ENCODE peak calls at places on chromosomes 4 and X, in nine cellular contexts. X is coronary artery, A is esophagus squamous epithelium, Q is heart right ventricle, C is RWPE2, V is fibroblast of villous mesenchyme, R is ovary, D is uterus, E is sigmoid colon. J is an unnamed sample.

GRCh38 chrX:151912780-151913179 is at the start of gene MAGEA4:
- DNase-seq in C (no peak), A (no peak), E (no peak), X (no peak), Q (no peak), V (no peak), R (no peak), D (no peak), J (no peak)

GRCh38 chrX:39688576-39689373 is 409.0 kb downstream of the BCOR start:
- DNase-seq in D (peak), Q (peak), V (peak), E (peak), R (peak), C (no peak), A (no peak), X (peak), J (no peak)

GRCh38 chr4:187922274-187922673 is 73.3 kb upstream of the ZFP42 start:
- DNase-seq in Q (no peak), V (no peak), C (no peak), A (no peak), R (no peak), D (no peak), X (no peak), E (no peak), J (no peak)

GRCh38 chrX:56994375-56995270 is 718 bp downstream of the SPIN3 start:
- DNase-seq in E (no peak), A (no peak), Q (peak), C (no peak), X (no peak), D (no peak), V (peak), R (no peak), J (no peak)

GRCh38 chr4:66991521-66991920 is 553.8 kb downstream of the CENPC start:
- DNase-seq in C (no peak), R (no peak), A (no peak), Q (no peak), X (no peak), D (no peak), V (no peak), E (no peak), J (no peak)

GRCh38 chr4:77922158-77923094 is 59.8 kb downstream of the MRPL1 start:
- DNase-seq in V (no peak), X (no peak), Q (no peak), C (no peak), D (no peak), R (no peak), A (no peak), E (no peak), J (no peak)

GRCh38 chr4:82823062-82823461 is 24.5 kb upstream of the SCD5 start:
- DNase-seq in C (no peak), X (no peak), D (no peak), Q (no peak), E (no peak), R (no peak), A (no peak), V (peak), J (no peak)

GRCh38 chr4:48681856-48682255 is 98.2 kb downstream of the FRYL start:
- DNase-seq in D (no peak), X (no peak), R (no peak), C (no peak), Q (no peak), A (no peak), V (peak), E (no peak), J (peak)

GRCh38 chr4:2823671-2824328 is 19.8 kb upstream of the ADD1 start:
- DNase-seq in C (peak), Q (peak), A (no peak), V (no peak), E (peak), X (no peak), D (no peak), R (no peak), J (peak)

GRCh38 chrX:13721819-13722527 is 12.4 kb downstream of the TRAPPC2 start:
- DNase-seq in E (no peak), R (no peak), A (no peak), D (no peak), Q (no peak), C (no peak), X (no peak), V (peak), J (no peak)

GRCh38 chr4:125338814-125339213 is 24.1 kb downstream of the FAT4 start:
- DNase-seq in E (no peak), V (no peak), X (no peak), Q (no peak), R (no peak), C (no peak), D (no peak), A (no peak), J (no peak)

GRCh38 chrX:136850441-136851175 is 29.9 kb downstream of the RBMX start:
- DNase-seq in X (no peak), R (no peak), V (peak), Q (no peak), A (no peak), C (no peak), E (no peak), D (no peak), J (no peak)

GRCh38 chr4:138650917-138651564 is 364.5 kb upstream of the NOCT start:
- DNase-seq in Q (no peak), V (peak), A (no peak), E (no peak), X (no peak), D (peak), R (no peak), C (no peak), J (no peak)

GRCh38 chr4:87093443-87094123 is 126.8 kb downstream of the KLHL8 start:
- DNase-seq in A (no peak), E (no peak), D (no peak), V (peak), C (no peak), X (no peak), Q (no peak), R (no peak), J (peak)

GRCh38 chr4:101417046-101417445 is 69.7 kb upstream of the PPP3CA start:
- DNase-seq in A (no peak), E (no peak), X (no peak), C (no peak), V (no peak), Q (no peak), D (no peak), R (no peak), J (no peak)

GRCh38 chr4:101414496-101414895 is 67.2 kb upstream of the PPP3CA start:
- DNase-seq in D (no peak), Q (no peak), C (no peak), R (no peak), V (no peak), E (no peak), A (no peak), X (no peak), J (no peak)

GRCh38 chr4:101415962-101416361 is 68.6 kb upstream of the PPP3CA start:
- DNase-seq in E (no peak), R (no peak), C (no peak), V (no peak), A (no peak), D (no peak), Q (no peak), X (no peak), J (no peak)

DNA sequence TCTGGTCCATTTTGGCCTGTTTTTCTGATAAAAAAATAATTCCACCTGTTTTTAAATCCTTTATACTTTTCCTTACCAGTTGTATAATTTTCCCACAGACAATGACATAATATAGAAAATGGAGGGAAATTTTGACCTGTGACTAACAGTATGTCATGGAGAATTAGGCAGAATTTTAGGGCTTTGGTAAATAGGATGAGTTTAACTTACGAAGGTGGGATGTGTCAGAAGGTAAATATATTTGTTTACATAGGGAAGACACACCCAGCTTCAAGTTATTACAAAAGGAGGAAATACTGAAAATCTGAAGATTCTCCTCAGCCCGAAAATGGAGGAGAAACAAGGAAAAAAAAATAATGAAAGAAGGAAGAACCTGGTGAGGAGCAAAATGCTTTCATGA is 64.6 kb upstream of the PPP3CA start:
- DNase-seq in R (no peak), V (no peak), E (no peak), Q (no peak), D (no peak), A (no peak), X (no peak), C (no peak), J (no peak)
- H3K4me3 ChIP-seq in R (no peak), V (no peak), E (no peak), Q (no peak), D (no peak), A (no peak), X (no peak), C (no peak), J (no peak)

DNA sequence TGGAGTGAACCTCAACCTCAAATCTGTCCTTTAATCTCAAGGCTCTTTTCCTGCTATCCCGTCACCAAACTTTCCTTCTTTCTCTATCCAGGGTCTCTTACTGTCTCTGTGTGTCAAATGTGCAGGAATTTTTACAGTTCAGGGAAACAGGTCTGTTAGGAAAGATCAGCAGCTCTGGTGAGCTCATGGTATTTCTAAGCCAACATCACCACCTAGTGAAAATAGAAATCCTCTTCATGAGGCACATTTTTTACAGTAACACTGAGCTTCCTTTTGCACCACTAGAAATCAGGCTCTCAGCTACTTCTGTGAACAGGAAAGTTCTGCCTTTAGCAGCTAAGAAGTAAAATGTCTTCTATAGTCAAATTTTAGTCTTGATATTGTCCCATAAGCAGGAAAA is 39.6 kb downstream of the NUDT11 start:
- DNase-seq in D (no peak), R (no peak), X (no peak), C (no peak), Q (no peak), A (no peak), V (no peak), E (no peak), J (no peak)
- TF ChIP-seq CTCF in D (no peak), R (no peak), X (no peak), C (no peak), Q (peak), A (no peak), V (no peak), E (no peak), J (no peak)

GRCh38 chrX:74419861-74420193 is 1.5 kb upstream of the SLC16A2 start:
- DNase-seq in D (peak), E (no peak), C (no peak), X (no peak), A (no peak), V (no peak), Q (no peak), R (no peak), J (no peak)
- H3K4me3 ChIP-seq in D (peak), E (peak), C (peak), X (peak), A (peak), V (peak), Q (peak), R (peak), J (no peak)

DNA sequence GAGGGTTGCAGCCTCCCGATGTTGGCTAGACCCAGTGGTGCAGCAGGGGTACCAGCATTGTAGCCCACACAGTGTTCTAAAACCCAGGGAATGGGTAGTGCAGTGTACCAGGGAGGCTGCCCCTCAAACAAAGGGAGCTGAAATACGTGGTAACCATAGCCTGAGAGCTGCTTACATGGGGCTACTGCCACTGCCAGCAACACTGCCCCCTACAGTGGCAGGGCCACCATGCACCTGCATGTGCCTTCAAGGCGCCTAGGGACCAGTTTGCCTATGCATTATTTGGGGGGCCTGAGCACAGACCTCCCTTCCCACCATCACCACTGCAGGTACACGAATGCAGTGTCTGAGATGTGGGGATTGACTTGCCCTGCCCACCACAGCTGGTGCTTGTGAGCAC is 21.0 kb upstream of the BMP15 start:
- DNase-seq in C (no peak), D (no peak), E (no peak), V (no peak), A (no peak), X (no peak), R (no peak), Q (no peak), J (no peak)
- TF ChIP-seq CTCF in C (no peak), D (no peak), E (no peak), V (no peak), A (no peak), X (no peak), R (no peak), Q (no peak), J (no peak)

GRCh38 chrX:108737754-108738153 is 1.4 kb upstream of the IRS4 start:
- DNase-seq in Q (no peak), R (no peak), V (no peak), A (no peak), D (no peak), E (no peak), X (no peak), C (no peak), J (no peak)
- H3K4me3 ChIP-seq in Q (no peak), R (no peak), V (no peak), A (no peak), D (no peak), E (no peak), X (no peak), C (no peak), J (no peak)

GRCh38 chr4:121950212-121950679 is 1.6 kb downstream of the TRPC3 start:
- DNase-seq in D (peak), Q (peak), E (peak), C (no peak), A (no peak), V (peak), R (peak), X (peak), J (peak)
- TF ChIP-seq CTCF in D (peak), Q (peak), E (peak), C (peak), A (peak), V (peak), R (peak), X (peak), J (peak)

DNA sequence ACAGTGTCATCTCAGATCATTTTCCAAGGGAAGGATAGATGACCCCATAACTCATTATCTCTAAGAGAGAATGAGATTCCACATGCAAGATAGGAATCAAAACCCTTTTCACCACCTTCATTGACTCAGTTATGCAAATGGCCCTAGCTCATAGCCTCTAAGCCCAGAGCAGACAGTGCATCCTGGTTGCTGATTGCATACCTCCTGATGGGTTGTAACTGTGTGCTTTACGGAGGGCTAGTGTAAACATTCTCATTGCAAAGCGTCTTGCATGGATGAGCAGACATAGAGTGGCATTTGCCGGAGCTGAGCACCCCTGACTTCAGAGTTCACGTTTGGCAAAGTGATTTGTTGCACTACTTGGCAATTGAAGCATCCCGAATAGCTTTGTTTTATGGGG is 151.0 kb downstream of the VCX3A start:
- DNase-seq in X (no peak), E (no peak), R (no peak), A (no peak), D (no peak), Q (no peak), C (no peak), V (no peak), J (no peak)
- H3K4me3 ChIP-seq in X (no peak), E (no peak), R (no peak), A (no peak), D (no peak), Q (no peak), C (no peak), V (no peak), J (no peak)

DNA sequence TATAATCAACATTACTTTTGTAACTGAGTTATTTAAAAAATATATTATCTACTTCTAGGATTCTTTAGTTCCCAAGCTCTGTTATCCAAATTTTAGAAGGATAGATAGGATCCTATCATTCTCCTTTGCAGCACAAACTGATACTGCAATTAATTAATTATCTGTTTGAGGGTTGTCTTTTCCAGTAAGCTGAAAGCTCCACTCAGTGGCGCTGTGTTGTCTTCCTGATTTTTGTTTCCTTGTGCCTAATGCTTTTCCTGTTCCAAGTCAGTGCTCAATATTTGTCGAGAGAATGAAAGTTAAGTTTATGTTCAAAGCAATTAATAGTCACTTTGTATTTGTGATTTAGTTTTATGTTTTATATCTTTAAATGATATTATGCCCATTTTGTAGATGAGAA is 107.4 kb upstream of the ANK2 start:
- DNase-seq in V (no peak), X (no peak), Q (no peak), D (no peak), E (no peak), R (no peak), A (no peak), C (no peak), J (no peak)
- TF ChIP-seq CTCF in V (no peak), X (no peak), Q (no peak), D (no peak), E (no peak), R (no peak), A (no peak), C (no peak), J (no peak)

J was measured in GM06990.